ENCODE peak calls at places on chromosomes 4 and X, in five cellular contexts. W is NCI-H1694, K is bronchial epithelial cell, N is HFFc6, Z is B cell. F is an unnamed sample.

GRCh38 chr4:15893967-15894366 is 44.6 kb downstream of the FGFBP1 start:
- DNase-seq in Z (no peak), K (peak; percentile 100), W (no peak), N (peak; percentile 98), F (no peak)

GRCh38 chrX:14802943-14803710 is 69.7 kb downstream of the FANCB start:
- DNase-seq in N (peak; percentile 16), K (peak; percentile 18), W (no peak), Z (no peak), F (no peak)

GRCh38 chr4:67871867-67872266 is 11.9 kb downstream of the TMPRSS11D start:
- DNase-seq in K (peak; percentile 78), W (peak; percentile 56), N (peak; percentile 63), Z (no peak), F (no peak)

GRCh38 chrX:95383778-95384177 is 1300.9 kb upstream of the DIAPH2 start:
- DNase-seq in K (peak; percentile 87), W (no peak), N (no peak), Z (no peak), F (no peak)

GRCh38 chrX:11770320-11770719 is 12.3 kb downstream of the MSL3 start:
- DNase-seq in N (peak; percentile 21), K (peak; percentile 33), W (peak; percentile 7), Z (peak; percentile 70), F (peak; percentile 34)

GRCh38 chr4:48752256-48752655 is 27.8 kb downstream of the FRYL start:
- DNase-seq in W (no peak), Z (no peak), N (no peak), K (no peak), F (no peak)

GRCh38 chr4:1715002-1715761 is 3.1 kb upstream of the SLBP start:
- DNase-seq in N (no peak), Z (peak; percentile 66), W (no peak), K (no peak), F (no peak)

GRCh38 chr4:153790962-153791551 is 2.2 kb upstream of the SFRP2 start:
- DNase-seq in W (no peak), Z (no peak), K (no peak), N (no peak), F (peak; percentile 47)

GRCh38 chrX:72243472-72243871 is 4.6 kb upstream of the ERCC6L start:
- DNase-seq in K (peak; percentile 34), N (peak; percentile 16), W (no peak), Z (no peak), F (no peak)

GRCh38 chr4:28772066-28772465 is 1911.4 kb downstream of the STIM2 start:
- DNase-seq in W (no peak), K (peak; percentile 49), N (peak; percentile 68), Z (no peak), F (no peak)

GRCh38 chrX:9628779-9629493 is 136.7 kb downstream of the GPR143 start:
- DNase-seq in N (no peak), K (no peak), Z (no peak), W (no peak), F (no peak)

GRCh38 chr4:147843162-147843561 is 111.3 kb downstream of the ARHGAP10 start:
- DNase-seq in W (no peak), K (peak; percentile 26), Z (no peak), N (no peak), F (no peak)

GRCh38 chr4:175531405-175532091 is 280.5 kb downstream of the GPM6A start:
- DNase-seq in N (peak; percentile 65), K (peak; percentile 62), W (no peak), Z (no peak), F (no peak)

GRCh38 chrX:119008122-119008744 is 33.8 kb downstream of the LONRF3 start:
- DNase-seq in Z (no peak), N (no peak), K (peak; percentile 8), W (peak; percentile 8), F (peak; percentile 25)

GRCh38 chrX:130174051-130174704 is 2.4 kb downstream of the RAB33A start:
- DNase-seq in W (no peak), N (peak; percentile 78), Z (no peak), K (peak; percentile 25), F (peak; percentile 48)

GRCh38 chr4:2511645-2512131 is 24.8 kb upstream of the FAM193A start:
- DNase-seq in K (no peak), W (no peak), Z (peak; percentile 47), N (no peak), F (no peak)

GRCh38 chrX:123698979-123699378 is 33.9 kb downstream of the THOC2 start:
- DNase-seq in K (no peak), Z (no peak), N (no peak), W (no peak), F (no peak)

GRCh38 chrX:137568741-137569469 is 3.0 kb downstream of the ZIC3 start:
- DNase-seq in Z (no peak), K (no peak), N (no peak), W (no peak), F (no peak)

GRCh38 chr4:1967512-1968149 is 41.1 kb downstream of the NELFA start:
- DNase-seq in W (no peak), N (no peak), K (no peak), Z (no peak), F (no peak)

GRCh38 chrX:115911967-115912366 is 258.6 kb upstream of the AGTR2 start:
- DNase-seq in K (no peak), N (no peak), Z (no peak), W (no peak), F (no peak)

GRCh38 chr4:93835929-93836328 is 7.4 kb downstream of the ATOH1 start:
- DNase-seq in K (no peak), Z (no peak), W (no peak), N (no peak), F (no peak)

GRCh38 chr4:141074098-141074878 is 59.0 kb downstream of the RNF150 start:
- DNase-seq in Z (no peak), K (no peak), N (no peak), W (no peak), F (no peak)

GRCh38 chr4:113468165-113469022 is 293.1 kb downstream of the CAMK2D start:
- DNase-seq in Z (no peak), K (peak; percentile 100), W (peak; percentile 23), N (peak; percentile 100), F (peak; percentile 46)

GRCh38 chr4:168610911-168611530 is 114.2 kb downstream of the PALLD start:
- DNase-seq in K (no peak), W (no peak), Z (no peak), N (no peak), F (no peak)

GRCh38 chrX:129759576-129760061 is 20.1 kb upstream of the SASH3 start:
- DNase-seq in K (peak; percentile 46), W (no peak), N (peak; percentile 72), Z (no peak), F (peak; percentile 19)

GRCh38 chr4:13544556-13545393 is 467 bp upstream of the NKX3-2 start:
- DNase-seq in N (peak; percentile 50), Z (no peak), W (peak; percentile 42), K (peak; percentile 47), F (peak; percentile 79)

GRCh38 chr4:122458625-122459024 is 2.1 kb upstream of the IL2 start:
- DNase-seq in N (peak; percentile 0), K (peak; percentile 63), Z (no peak), W (no peak), F (no peak)

GRCh38 chrX:136121788-136122187 is 25.5 kb upstream of the FHL1 start:
- DNase-seq in Z (no peak), W (no peak), N (no peak), K (no peak), F (no peak)

GRCh38 chr4:152289963-152290362 is 245.9 kb downstream of the FBXW7 start:
- DNase-seq in K (no peak), W (no peak), N (no peak), Z (no peak), F (no peak)

GRCh38 chrX:96843566-96843965 is 40.1 kb upstream of the RPA4 start:
- DNase-seq in N (no peak), Z (no peak), W (no peak), K (no peak), F (no peak)

GRCh38 chrX:35664838-35665237 is 133.3 kb upstream of the MAGEB16 start:
- DNase-seq in W (no peak), Z (no peak), N (no peak), K (no peak), F (no peak)

GRCh38 chr4:88108747-88109122 is 49.7 kb downstream of the ABCG2 start:
- DNase-seq in Z (no peak), N (no peak), K (no peak), W (no peak), F (no peak)

GRCh38 chr4:17098946-17099345 is 200.5 kb upstream of the LDB2 start:
- DNase-seq in N (no peak), W (no peak), Z (no peak), K (no peak), F (no peak)

GRCh38 chr4:124372916-124373315 is 339.6 kb downstream of the ANKRD50 start:
- DNase-seq in K (no peak), W (no peak), N (no peak), Z (no peak), F (no peak)

GRCh38 chr4:3445829-3446545 is 4.2 kb downstream of the HGFAC start:
- DNase-seq in Z (no peak), N (no peak), W (no peak), K (no peak), F (no peak)

GRCh38 chr4:25860586-25861421 is 2.0 kb downstream of the SEL1L3 start:
- DNase-seq in W (no peak), Z (peak; percentile 59), N (no peak), K (peak; percentile 82), F (no peak)

GRCh38 chr4:152974732-152975614 is 38.9 kb downstream of the FHDC1 start:
- DNase-seq in Z (no peak), N (no peak), K (no peak), W (no peak), F (no peak)

F was measured in testis.